ENCODE peak calls at places on chromosome 19, in nine cellular contexts. One of them, this sample, is unnamed.

GRCh38 chr19:19606021-19606420 is 12.5 kb downstream of the PBX4 start:
- DNase-seq in mucosa of descending colon: peak
- DNase-seq in WERI-Rb-1: no peak
- DNase-seq in T-cell: peak
- DNase-seq in CD4-positive, alpha-beta T cell: no peak
- DNase-seq in stimulated activated CD4-positive, alpha-beta T cell treated with anti-CD3 and anti-CD28 coated beads, Interleukin-2, amount 100 ng/mL, for 48 hours: no peak
- DNase-seq in SW 1271: no peak
- DNase-seq in kidney glomerular epithelial cell: no peak
- DNase-seq in astrocyte of the spinal cord: no peak
- DNase-seq in this sample: no peak

GRCh38 chr19:58395220-58395978 is at the start of gene RNF225:
- DNase-seq in stimulated activated CD4-positive, alpha-beta T cell treated with anti-CD3 and anti-CD28 coated beads, Interleukin-2, amount 100 ng/mL, for 48 hours: no peak
- DNase-seq in SW 1271: no peak
- DNase-seq in T-cell: no peak
- DNase-seq in kidney glomerular epithelial cell: no peak
- DNase-seq in astrocyte of the spinal cord: no peak
- DNase-seq in mucosa of descending colon: no peak
- DNase-seq in CD4-positive, alpha-beta T cell: no peak
- DNase-seq in WERI-Rb-1: no peak
- DNase-seq in this sample: no peak

GRCh38 chr19:12224676-12225075 is 61.8 kb downstream of the ZNF136 start:
- DNase-seq in mucosa of descending colon: no peak
- DNase-seq in stimulated activated CD4-positive, alpha-beta T cell treated with anti-CD3 and anti-CD28 coated beads, Interleukin-2, amount 100 ng/mL, for 48 hours: no peak
- DNase-seq in astrocyte of the spinal cord: no peak
- DNase-seq in kidney glomerular epithelial cell: no peak
- DNase-seq in WERI-Rb-1: no peak
- DNase-seq in T-cell: no peak
- DNase-seq in SW 1271: no peak
- DNase-seq in CD4-positive, alpha-beta T cell: no peak
- DNase-seq in this sample: no peak

GRCh38 chr19:2547721-2548120 is 71.8 kb downstream of the GADD45B start:
- DNase-seq in SW 1271: no peak
- DNase-seq in mucosa of descending colon: peak
- DNase-seq in WERI-Rb-1: no peak
- DNase-seq in stimulated activated CD4-positive, alpha-beta T cell treated with anti-CD3 and anti-CD28 coated beads, Interleukin-2, amount 100 ng/mL, for 48 hours: no peak
- DNase-seq in CD4-positive, alpha-beta T cell: no peak
- DNase-seq in kidney glomerular epithelial cell: no peak
- DNase-seq in astrocyte of the spinal cord: no peak
- DNase-seq in T-cell: no peak
- DNase-seq in this sample: no peak

GRCh38 chr19:54247106-54247930 is 4.7 kb upstream of the LILRA6 start:
- DNase-seq in T-cell: no peak
- DNase-seq in SW 1271: no peak
- DNase-seq in CD4-positive, alpha-beta T cell: no peak
- DNase-seq in stimulated activated CD4-positive, alpha-beta T cell treated with anti-CD3 and anti-CD28 coated beads, Interleukin-2, amount 100 ng/mL, for 48 hours: no peak
- DNase-seq in mucosa of descending colon: no peak
- DNase-seq in WERI-Rb-1: no peak
- DNase-seq in kidney glomerular epithelial cell: no peak
- DNase-seq in astrocyte of the spinal cord: no peak
- DNase-seq in this sample: no peak

GRCh38 chr19:6478815-6479214 is 2.8 kb downstream of the DENND1C start:
- DNase-seq in CD4-positive, alpha-beta T cell: no peak
- DNase-seq in T-cell: no peak
- DNase-seq in stimulated activated CD4-positive, alpha-beta T cell treated with anti-CD3 and anti-CD28 coated beads, Interleukin-2, amount 100 ng/mL, for 48 hours: no peak
- DNase-seq in mucosa of descending colon: no peak
- DNase-seq in SW 1271: no peak
- DNase-seq in astrocyte of the spinal cord: no peak
- DNase-seq in WERI-Rb-1: no peak
- DNase-seq in kidney glomerular epithelial cell: no peak
- DNase-seq in this sample: no peak

GRCh38 chr19:49017666-49018351 is 918 bp upstream of the LHB start:
- DNase-seq in stimulated activated CD4-positive, alpha-beta T cell treated with anti-CD3 and anti-CD28 coated beads, Interleukin-2, amount 100 ng/mL, for 48 hours: peak
- DNase-seq in SW 1271: peak
- DNase-seq in CD4-positive, alpha-beta T cell: peak
- DNase-seq in kidney glomerular epithelial cell: peak
- DNase-seq in T-cell: peak
- DNase-seq in astrocyte of the spinal cord: peak
- DNase-seq in mucosa of descending colon: peak
- DNase-seq in WERI-Rb-1: peak
- DNase-seq in this sample: no peak

GRCh38 chr19:17107546-17108452 is 32.2 kb downstream of the MYO9B start:
- DNase-seq in SW 1271: peak
- DNase-seq in astrocyte of the spinal cord: peak
- DNase-seq in stimulated activated CD4-positive, alpha-beta T cell treated with anti-CD3 and anti-CD28 coated beads, Interleukin-2, amount 100 ng/mL, for 48 hours: no peak
- DNase-seq in WERI-Rb-1: no peak
- DNase-seq in kidney glomerular epithelial cell: peak
- DNase-seq in CD4-positive, alpha-beta T cell: no peak
- DNase-seq in mucosa of descending colon: peak
- DNase-seq in T-cell: no peak
- DNase-seq in this sample: peak

GRCh38 chr19:46422344-46422743 is 6.4 kb downstream of the PNMA8C start:
- DNase-seq in kidney glomerular epithelial cell: no peak
- DNase-seq in SW 1271: no peak
- DNase-seq in stimulated activated CD4-positive, alpha-beta T cell treated with anti-CD3 and anti-CD28 coated beads, Interleukin-2, amount 100 ng/mL, for 48 hours: no peak
- DNase-seq in T-cell: no peak
- DNase-seq in mucosa of descending colon: no peak
- DNase-seq in CD4-positive, alpha-beta T cell: no peak
- DNase-seq in astrocyte of the spinal cord: no peak
- DNase-seq in WERI-Rb-1: no peak
- DNase-seq in this sample: no peak

GRCh38 chr19:40754611-40755247 is 3.7 kb downstream of the SNRPA start:
- DNase-seq in mucosa of descending colon: peak
- DNase-seq in T-cell: no peak
- DNase-seq in astrocyte of the spinal cord: no peak
- DNase-seq in WERI-Rb-1: no peak
- DNase-seq in stimulated activated CD4-positive, alpha-beta T cell treated with anti-CD3 and anti-CD28 coated beads, Interleukin-2, amount 100 ng/mL, for 48 hours: peak
- DNase-seq in SW 1271: no peak
- DNase-seq in kidney glomerular epithelial cell: no peak
- DNase-seq in CD4-positive, alpha-beta T cell: no peak
- DNase-seq in this sample: no peak

GRCh38 chr19:12792853-12793289 is 1.6 kb downstream of the JUNB start:
- DNase-seq in mucosa of descending colon: peak
- DNase-seq in SW 1271: no peak
- DNase-seq in CD4-positive, alpha-beta T cell: peak
- DNase-seq in T-cell: peak
- DNase-seq in WERI-Rb-1: no peak
- DNase-seq in stimulated activated CD4-positive, alpha-beta T cell treated with anti-CD3 and anti-CD28 coated beads, Interleukin-2, amount 100 ng/mL, for 48 hours: no peak
- DNase-seq in astrocyte of the spinal cord: no peak
- DNase-seq in kidney glomerular epithelial cell: no peak
- DNase-seq in this sample: no peak

GRCh38 chr19:19113040-19113541 is 25.2 kb downstream of the TMEM161A start:
- DNase-seq in stimulated activated CD4-positive, alpha-beta T cell treated with anti-CD3 and anti-CD28 coated beads, Interleukin-2, amount 100 ng/mL, for 48 hours: no peak
- DNase-seq in T-cell: no peak
- DNase-seq in mucosa of descending colon: no peak
- DNase-seq in kidney glomerular epithelial cell: peak
- DNase-seq in astrocyte of the spinal cord: peak
- DNase-seq in SW 1271: no peak
- DNase-seq in WERI-Rb-1: peak
- DNase-seq in CD4-positive, alpha-beta T cell: no peak
- DNase-seq in this sample: no peak